ENCODE peak calls at places on chromosomes 13 and 19, in ten cellular contexts. One of them, this sample, is unnamed.
A peak's percentile ranks its signal among the peaks of the same experiment; 100 is the strongest.

GRCh38 chr13:97660488-97661086 is 226.6 kb downstream of the RAP2A start:
- DNase-seq in NCI-H345: no peak
- DNase-seq in stimulated activated CD4-positive, alpha-beta T cell treated with anti-CD3 and anti-CD28 coated beads, Interleukin-4, amount 100 ng/mL, for 48 hours: no peak
- DNase-seq in central memory CD4-positive, alpha-beta T cell: no peak
- DNase-seq in neuronal stem cell: no peak
- DNase-seq in T-helper 2 cell: no peak
- DNase-seq in Peyer's patch: no peak
- DNase-seq in EL: no peak
- DNase-seq in left ventricle myocardium inferior: peak; percentile 13
- DNase-seq in activated naive CD4-positive, alpha-beta T cell treated with Interleukin-2 at 50 U/mL for 16 hours: no peak
- DNase-seq in this sample: no peak

GRCh38 chr19:19447536-19448237 is 42.2 kb downstream of the GATAD2A start:
- DNase-seq in NCI-H345: no peak
- DNase-seq in stimulated activated CD4-positive, alpha-beta T cell treated with anti-CD3 and anti-CD28 coated beads, Interleukin-4, amount 100 ng/mL, for 48 hours: no peak
- DNase-seq in central memory CD4-positive, alpha-beta T cell: peak; percentile 76
- DNase-seq in neuronal stem cell: no peak
- DNase-seq in T-helper 2 cell: peak; percentile 75
- DNase-seq in Peyer's patch: no peak
- DNase-seq in EL: no peak
- DNase-seq in left ventricle myocardium inferior: no peak
- DNase-seq in activated naive CD4-positive, alpha-beta T cell treated with Interleukin-2 at 50 U/mL for 16 hours: peak; percentile 24
- DNase-seq in this sample: no peak

GRCh38 chr19:2327773-2328400 is 499 bp downstream of the LSM7 start:
- DNase-seq in NCI-H345: peak; percentile 73
- DNase-seq in stimulated activated CD4-positive, alpha-beta T cell treated with anti-CD3 and anti-CD28 coated beads, Interleukin-4, amount 100 ng/mL, for 48 hours: peak; percentile 32
- DNase-seq in central memory CD4-positive, alpha-beta T cell: peak; percentile 65
- DNase-seq in neuronal stem cell: peak; percentile 58
- DNase-seq in T-helper 2 cell: peak; percentile 95
- DNase-seq in Peyer's patch: peak; percentile 82
- DNase-seq in EL: peak; percentile 92
- DNase-seq in left ventricle myocardium inferior: no peak
- DNase-seq in activated naive CD4-positive, alpha-beta T cell treated with Interleukin-2 at 50 U/mL for 16 hours: peak; percentile 67
- DNase-seq in this sample: peak; percentile 49

GRCh38 chr13:29924951-29925350 is 74.5 kb upstream of the UBL3 start:
- DNase-seq in NCI-H345: peak; percentile 29
- DNase-seq in stimulated activated CD4-positive, alpha-beta T cell treated with anti-CD3 and anti-CD28 coated beads, Interleukin-4, amount 100 ng/mL, for 48 hours: no peak
- DNase-seq in central memory CD4-positive, alpha-beta T cell: no peak
- DNase-seq in neuronal stem cell: no peak
- DNase-seq in T-helper 2 cell: no peak
- DNase-seq in Peyer's patch: no peak
- DNase-seq in EL: no peak
- DNase-seq in left ventricle myocardium inferior: no peak
- DNase-seq in activated naive CD4-positive, alpha-beta T cell treated with Interleukin-2 at 50 U/mL for 16 hours: no peak
- DNase-seq in this sample: no peak

GRCh38 chr13:43573787-43574562 is 212.8 kb downstream of the ENOX1 start:
- DNase-seq in NCI-H345: no peak
- DNase-seq in stimulated activated CD4-positive, alpha-beta T cell treated with anti-CD3 and anti-CD28 coated beads, Interleukin-4, amount 100 ng/mL, for 48 hours: no peak
- DNase-seq in central memory CD4-positive, alpha-beta T cell: no peak
- DNase-seq in neuronal stem cell: no peak
- DNase-seq in T-helper 2 cell: no peak
- DNase-seq in Peyer's patch: no peak
- DNase-seq in EL: peak; percentile 29
- DNase-seq in left ventricle myocardium inferior: no peak
- DNase-seq in activated naive CD4-positive, alpha-beta T cell treated with Interleukin-2 at 50 U/mL for 16 hours: no peak
- DNase-seq in this sample: no peak

GRCh38 chr19:884420-885211 is 8.4 kb downstream of the MED16 start:
- DNase-seq in NCI-H345: no peak
- DNase-seq in stimulated activated CD4-positive, alpha-beta T cell treated with anti-CD3 and anti-CD28 coated beads, Interleukin-4, amount 100 ng/mL, for 48 hours: no peak
- DNase-seq in central memory CD4-positive, alpha-beta T cell: no peak
- DNase-seq in neuronal stem cell: no peak
- DNase-seq in T-helper 2 cell: no peak
- DNase-seq in Peyer's patch: no peak
- DNase-seq in EL: no peak
- DNase-seq in left ventricle myocardium inferior: no peak
- DNase-seq in activated naive CD4-positive, alpha-beta T cell treated with Interleukin-2 at 50 U/mL for 16 hours: no peak
- DNase-seq in this sample: no peak

GRCh38 chr19:35220315-35220921 is 8.1 kb downstream of the FAM187B start:
- DNase-seq in NCI-H345: no peak
- DNase-seq in stimulated activated CD4-positive, alpha-beta T cell treated with anti-CD3 and anti-CD28 coated beads, Interleukin-4, amount 100 ng/mL, for 48 hours: no peak
- DNase-seq in central memory CD4-positive, alpha-beta T cell: no peak
- DNase-seq in neuronal stem cell: no peak
- DNase-seq in T-helper 2 cell: peak; percentile 74
- DNase-seq in Peyer's patch: peak; percentile 17
- DNase-seq in EL: no peak
- DNase-seq in left ventricle myocardium inferior: no peak
- DNase-seq in activated naive CD4-positive, alpha-beta T cell treated with Interleukin-2 at 50 U/mL for 16 hours: no peak
- DNase-seq in this sample: no peak

GRCh38 chr13:81051873-81052272 is 710.9 kb upstream of the SPRY2 start:
- DNase-seq in NCI-H345: peak; percentile 6
- DNase-seq in stimulated activated CD4-positive, alpha-beta T cell treated with anti-CD3 and anti-CD28 coated beads, Interleukin-4, amount 100 ng/mL, for 48 hours: no peak
- DNase-seq in central memory CD4-positive, alpha-beta T cell: no peak
- DNase-seq in neuronal stem cell: no peak
- DNase-seq in T-helper 2 cell: no peak
- DNase-seq in Peyer's patch: no peak
- DNase-seq in EL: no peak
- DNase-seq in left ventricle myocardium inferior: no peak
- DNase-seq in activated naive CD4-positive, alpha-beta T cell treated with Interleukin-2 at 50 U/mL for 16 hours: no peak
- DNase-seq in this sample: no peak

GRCh38 chr13:79973533-79973963 is 367.4 kb downstream of the SPRY2 start:
- DNase-seq in NCI-H345: no peak
- DNase-seq in stimulated activated CD4-positive, alpha-beta T cell treated with anti-CD3 and anti-CD28 coated beads, Interleukin-4, amount 100 ng/mL, for 48 hours: no peak
- DNase-seq in central memory CD4-positive, alpha-beta T cell: no peak
- DNase-seq in neuronal stem cell: no peak
- DNase-seq in T-helper 2 cell: no peak
- DNase-seq in Peyer's patch: peak; percentile 43
- DNase-seq in EL: peak; percentile 7
- DNase-seq in left ventricle myocardium inferior: peak; percentile 45
- DNase-seq in activated naive CD4-positive, alpha-beta T cell treated with Interleukin-2 at 50 U/mL for 16 hours: no peak
- DNase-seq in this sample: no peak

GRCh38 chr13:95920485-95920884 is 132.7 kb downstream of the UGGT2 start:
- DNase-seq in NCI-H345: no peak
- DNase-seq in stimulated activated CD4-positive, alpha-beta T cell treated with anti-CD3 and anti-CD28 coated beads, Interleukin-4, amount 100 ng/mL, for 48 hours: no peak
- DNase-seq in central memory CD4-positive, alpha-beta T cell: no peak
- DNase-seq in neuronal stem cell: no peak
- DNase-seq in T-helper 2 cell: no peak
- DNase-seq in Peyer's patch: no peak
- DNase-seq in EL: peak; percentile 35
- DNase-seq in left ventricle myocardium inferior: no peak
- DNase-seq in activated naive CD4-positive, alpha-beta T cell treated with Interleukin-2 at 50 U/mL for 16 hours: no peak
- DNase-seq in this sample: no peak

This sample was measured in left colon.